ENCODE peak calls at places on chromosome 17, in four cellular contexts. A is GM20000, Z is lower lobe of right lung, V is PC-9. O is an unnamed sample.

GRCh38 chr17:21125862-21126261 is 902 bp upstream of the DHRS7B start:
- DNase-seq in Z (no peak), V (no peak), A (no peak), O (no peak)

GRCh38 chr17:66978514-66979061 is 14.1 kb downstream of the CACNG4 start:
- DNase-seq in A (no peak), V (no peak), Z (no peak), O (no peak)

GRCh38 chr17:36816889-36817288 is 120.4 kb upstream of the LHX1 start:
- DNase-seq in A (no peak), V (no peak), Z (no peak), O (no peak)

GRCh38 chr17:70327723-70328122 is 158.4 kb downstream of the KCNJ2 start:
- DNase-seq in V (no peak), A (no peak), Z (no peak), O (no peak)

GRCh38 chr17:74332763-74333220 is 6.8 kb downstream of the KIF19 start:
- DNase-seq in V (no peak), A (no peak), Z (no peak), O (no peak)

GRCh38 chr17:69111794-69112193 is 29.9 kb downstream of the ABCA6 start:
- DNase-seq in V (no peak), Z (no peak), A (no peak), O (no peak)

GRCh38 chr17:78127240-78127887 is 1.2 kb downstream of the TMC6 start:
- DNase-seq in Z (peak), V (peak), A (peak), O (peak)

GRCh38 chr17:77011173-77012011 is 129.4 kb upstream of the SEC14L1 start:
- DNase-seq in A (no peak), V (peak), Z (peak), O (no peak)

GRCh38 chr17:77320501-77321256 is 179.9 kb downstream of the SEC14L1 start:
- DNase-seq in V (peak), A (peak), Z (no peak), O (peak)

GRCh38 chr17:60468371-60468770 is 46.1 kb downstream of the CHCT1 start:
- DNase-seq in Z (no peak), V (no peak), A (no peak), O (no peak)

GRCh38 chr17:39152134-39152884 is 872 bp upstream of the PLXDC1 start:
- DNase-seq in A (no peak), V (no peak), Z (no peak), O (no peak)

GRCh38 chr17:17206913-17207368 is 808 bp upstream of the PLD6 start:
- DNase-seq in Z (no peak), V (no peak), A (no peak), O (no peak)

GRCh38 chr17:49012893-49013255 is 15.7 kb downstream of the IGF2BP1 start:
- DNase-seq in Z (no peak), A (no peak), V (no peak), O (no peak)

GRCh38 chr17:57636274-57636673 is 108.8 kb downstream of the CCDC182 start:
- DNase-seq in Z (no peak), V (no peak), A (no peak), O (no peak)

GRCh38 chr17:6304894-6305612 is 129.9 kb downstream of the AIPL1 start:
- DNase-seq in V (no peak), A (no peak), Z (no peak), O (no peak)

GRCh38 chr17:67602439-67602838 is 115.3 kb upstream of the NOL11 start:
- DNase-seq in A (no peak), V (no peak), Z (no peak), O (no peak)

GRCh38 chr17:49436174-49436573 is 21.5 kb upstream of the PHB1 start:
- DNase-seq in Z (no peak), V (no peak), A (no peak), O (no peak)

GRCh38 chr17:68344701-68345136 is 53.4 kb downstream of the ARSG start:
- DNase-seq in Z (no peak), V (no peak), A (no peak), O (no peak)

GRCh38 chr17:14741516-14741915 is 440.6 kb downstream of the HS3ST3B1 start:
- DNase-seq in Z (no peak), A (no peak), V (no peak), O (no peak)

GRCh38 chr17:65078441-65079160 is 22.1 kb upstream of the GNA13 start:
- DNase-seq in A (no peak), V (no peak), Z (no peak), O (no peak)

GRCh38 chr17:64074704-64075484 is 54.5 kb upstream of the ICAM2 start:
- DNase-seq in A (no peak), Z (no peak), V (no peak), O (no peak)

GRCh38 chr17:79371984-79372383 is 238.9 kb downstream of the RBFOX3 start:
- DNase-seq in V (no peak), Z (no peak), A (no peak), O (no peak)

GRCh38 chr17:79370126-79370525 is 240.7 kb downstream of the RBFOX3 start:
- DNase-seq in V (no peak), A (no peak), Z (no peak), O (no peak)

GRCh38 chr17:79369001-79369400 is 241.8 kb downstream of the RBFOX3 start:
- DNase-seq in A (no peak), Z (no peak), V (no peak), O (no peak)

GRCh38 chr17:79369532-79369931 is 241.3 kb downstream of the RBFOX3 start:
- DNase-seq in A (no peak), Z (no peak), V (no peak), O (no peak)

GRCh38 chr17:79370594-79370993 is 240.3 kb downstream of the RBFOX3 start:
- DNase-seq in A (no peak), V (no peak), Z (no peak), O (no peak)
- TF ChIP-seq CTCF in A (no peak), V (no peak), Z (no peak), O (no peak)

GRCh38 chr17:29618272-29619065 is 4.2 kb downstream of the CORO6 start:
- DNase-seq in A (no peak), Z (no peak), V (no peak), O (no peak)

GRCh38 chr17:29617125-29617480 is 5.6 kb downstream of the CORO6 start:
- DNase-seq in Z (peak), V (no peak), A (peak), O (peak)

GRCh38 chr17:29619251-29619650 is 3.5 kb downstream of the CORO6 start:
- DNase-seq in A (no peak), V (no peak), Z (no peak), O (no peak)

GRCh38 chr17:29616300-29617048 is 6.2 kb downstream of the CORO6 start:
- DNase-seq in V (no peak), A (no peak), Z (no peak), O (no peak)

DNA sequence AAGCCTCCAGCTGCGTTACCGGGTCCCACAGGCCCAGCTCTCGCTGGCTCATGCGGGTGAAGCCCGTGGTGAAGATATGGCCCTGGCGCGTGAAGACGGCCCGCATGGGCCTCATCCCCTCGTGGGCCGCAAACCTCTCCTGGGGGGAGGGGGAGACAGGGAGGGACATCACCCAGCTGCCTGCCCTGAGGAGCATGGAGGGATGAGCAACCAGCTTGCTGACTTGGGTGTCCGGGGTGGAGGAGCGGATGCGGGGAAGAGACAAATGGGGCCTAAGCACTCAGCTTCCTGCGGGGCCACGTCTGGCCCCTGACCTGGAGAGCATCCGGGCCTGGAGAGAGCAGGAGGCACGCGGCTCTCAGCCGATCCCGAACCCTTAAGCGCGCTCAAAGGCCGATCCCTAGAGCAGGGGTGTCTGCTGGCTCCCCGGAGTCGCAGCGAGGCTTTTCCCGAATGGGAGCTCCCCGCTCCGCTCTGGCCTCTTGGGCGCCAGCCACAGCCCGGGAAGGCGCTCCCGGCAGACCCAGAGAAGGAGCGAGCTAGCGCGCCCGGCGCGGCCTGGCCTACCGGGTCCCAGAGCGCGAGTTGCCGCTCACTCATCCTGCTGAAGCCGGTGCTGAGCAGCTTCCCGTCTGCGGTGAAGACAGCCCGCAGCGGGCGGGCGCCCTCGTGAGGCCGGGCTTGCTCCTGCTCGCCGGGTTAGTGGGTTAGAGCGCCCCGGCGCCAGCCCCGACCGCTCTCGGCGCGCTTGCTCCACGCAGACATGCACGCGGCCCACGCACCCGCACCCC is 5.0 kb downstream of the CORO6 start:
- DNase-seq in Z (peak), A (peak), V (no peak), O (peak)
- TF ChIP-seq CTCF in Z (peak), A (peak), V (no peak), O (peak)

GRCh38 chr17:50508573-50509460 is 578 bp downstream of the MYCBPAP start:
- DNase-seq in V (no peak), A (no peak), Z (no peak), O (no peak)
- TF ChIP-seq CTCF in V (no peak), A (no peak), Z (no peak), O (peak)

GRCh38 chr17:30823425-30823824 is 1.1 kb downstream of the CRLF3 start:
- DNase-seq in Z (no peak), A (no peak), V (no peak), O (peak)

GRCh38 chr17:30827082-30827481 is 2.6 kb upstream of the CRLF3 start:
- DNase-seq in Z (no peak), V (no peak), A (no peak), O (no peak)

GRCh38 chr17:30821751-30822723 is 2.5 kb downstream of the CRLF3 start:
- DNase-seq in Z (no peak), A (no peak), V (no peak), O (peak)

GRCh38 chr17:30824002-30824355 is 513 bp downstream of the CRLF3 start:
- DNase-seq in A (peak), Z (no peak), V (no peak), O (peak)

GRCh38 chr17:30824356-30825145 is at the start of gene CRLF3:
- DNase-seq in V (peak), A (peak), Z (peak), O (peak)
- TF ChIP-seq CTCF in V (no peak), A (peak), Z (peak), O (peak)

GRCh38 chr17:679491-679890 is 35.1 kb downstream of the VPS53 start:
- DNase-seq in A (no peak), V (no peak), Z (no peak), O (no peak)

GRCh38 chr17:676965-677364 is 37.7 kb downstream of the VPS53 start:
- DNase-seq in Z (no peak), V (no peak), A (no peak), O (no peak)

GRCh38 chr17:673200-673681 is 41.4 kb downstream of the VPS53 start:
- DNase-seq in V (no peak), Z (peak), A (no peak), O (no peak)

GRCh38 chr17:680554-680953 is 34.1 kb downstream of the VPS53 start:
- DNase-seq in A (no peak), V (no peak), Z (no peak), O (no peak)

DNA sequence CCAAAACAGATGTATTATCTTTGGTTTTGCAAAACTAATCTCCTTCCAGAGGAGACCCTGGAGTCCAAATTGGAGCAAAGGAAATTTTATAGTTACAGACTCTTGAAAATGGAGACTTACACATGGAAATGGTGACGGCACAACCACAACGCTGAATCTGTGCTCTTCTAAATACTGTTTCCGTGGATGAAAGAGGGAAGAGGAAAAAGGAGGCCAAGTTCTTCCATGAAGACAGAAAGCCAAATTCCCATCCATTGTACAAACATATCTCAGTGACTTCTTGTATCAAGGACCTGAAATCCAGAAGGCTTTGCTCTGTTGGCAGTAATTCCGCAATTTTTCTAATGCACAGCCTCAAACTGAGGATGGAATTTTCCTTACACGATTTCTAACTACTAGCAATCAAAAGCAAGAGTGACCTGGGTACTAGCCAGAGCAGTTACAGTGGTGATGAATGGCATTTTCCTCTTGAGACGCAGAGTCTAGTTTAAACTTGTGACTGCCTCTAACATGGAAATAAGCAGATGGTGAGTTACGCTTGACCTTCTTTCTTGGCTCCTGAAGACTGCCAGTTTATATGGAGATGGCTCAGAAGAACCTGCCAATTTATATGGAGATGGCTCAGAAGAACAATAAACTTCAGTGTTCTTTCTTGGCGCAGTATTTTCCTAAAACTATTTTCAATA is 38.4 kb downstream of the VPS53 start:
- DNase-seq in A (no peak), V (no peak), Z (no peak), O (no peak)
- TF ChIP-seq CTCF in A (no peak), V (no peak), Z (no peak), O (no peak)

GRCh38 chr17:81906476-81907218 is 4.6 kb downstream of the PCYT2 start:
- DNase-seq in Z (no peak), A (no peak), V (peak), O (no peak)
- TF ChIP-seq CTCF in Z (no peak), A (no peak), V (no peak), O (no peak)

GRCh38 chr17:79923974-79924638 is 84.9 kb upstream of the CBX4 start:
- DNase-seq in V (peak), A (peak), Z (no peak), O (peak)

GRCh38 chr17:79925242-79925957 is 86.2 kb upstream of the CBX4 start:
- DNase-seq in V (peak), Z (peak), A (no peak), O (no peak)

GRCh38 chr17:79926002-79926307 is 86.7 kb upstream of the CBX4 start:
- DNase-seq in V (no peak), A (no peak), Z (no peak), O (no peak)

GRCh38 chr17:79922798-79923197 is 83.6 kb upstream of the CBX4 start:
- DNase-seq in A (no peak), Z (no peak), V (no peak), O (no peak)

DNA sequence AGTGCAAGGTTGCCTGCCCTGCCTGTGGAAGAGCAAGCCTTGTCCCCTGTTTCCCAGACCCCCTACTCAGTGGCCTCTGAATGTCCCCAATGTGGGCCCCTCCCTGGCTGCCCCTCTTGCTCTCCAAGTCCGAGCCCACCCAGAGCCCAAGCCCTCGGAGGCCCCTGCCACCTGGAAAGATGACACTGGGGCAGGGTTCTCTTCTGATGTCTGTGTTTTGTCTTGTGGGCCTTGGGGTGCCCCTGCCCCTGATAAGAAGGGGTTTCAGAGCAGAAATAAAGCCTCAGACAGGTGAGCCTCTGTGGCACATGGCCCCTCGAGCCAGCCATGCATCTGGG is 85.4 kb upstream of the CBX4 start:
- DNase-seq in A (no peak), Z (no peak), V (no peak), O (no peak)
- TF ChIP-seq CTCF in A (no peak), Z (no peak), V (no peak), O (no peak)

DNA sequence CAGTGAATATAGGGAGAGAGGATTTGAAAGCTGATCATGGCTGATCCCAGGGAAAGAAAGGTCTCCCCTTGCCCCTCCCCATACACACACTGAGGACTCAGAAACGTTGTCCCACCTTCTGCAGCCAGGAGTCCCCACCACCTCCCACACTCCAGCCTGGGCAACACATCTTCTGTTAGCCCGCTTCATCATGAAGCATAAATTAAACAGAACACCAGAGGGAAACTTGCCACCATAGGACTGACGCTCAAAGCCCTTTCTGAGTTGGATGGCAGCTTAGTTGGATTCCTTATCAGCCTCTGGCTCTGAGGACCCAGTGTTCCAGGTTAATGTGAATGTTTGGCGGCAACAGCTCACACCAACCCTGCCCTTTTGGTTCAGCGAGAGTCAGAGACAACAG is 33.9 kb downstream of the ARHGAP27 start:
- DNase-seq in V (no peak), Z (no peak), A (no peak), O (peak)
- TF ChIP-seq CTCF in V (no peak), Z (no peak), A (no peak), O (no peak)

GRCh38 chr17:7484964-7485377 is 805 bp downstream of the POLR2A start:
- DNase-seq in A (no peak), Z (no peak), V (no peak), O (no peak)
- TF ChIP-seq CTCF in A (no peak), Z (no peak), V (no peak), O (no peak)

O was measured in GM13977.